ENCODE peak calls at places on chromosomes 4 and X, in eight cellular contexts. One of them, this sample, is unnamed.

GRCh38 chr4:127995776-127996175 is 30.6 kb downstream of the ABHD18 start:
- DNase-seq in Right ventricle myocardium superior: no peak
- DNase-seq in naive B cell: no peak
- DNase-seq in stimulated activated naive B cell treated with anti-CD40 and anti-IgM and Interleukin-4, amounts not matched to agents 10 μg/mL and 1 μg/mL and 100 μg/mL, for 72 hours: no peak
- DNase-seq in HAP-1: no peak
- DNase-seq in T-helper 2 cell: no peak
- DNase-seq in HFFc6: peak
- DNase-seq in NCI-H69: peak
- DNase-seq in this sample: no peak

GRCh38 chr4:38667005-38667771 is 3.2 kb downstream of the KLF3 start:
- DNase-seq in Right ventricle myocardium superior: peak
- DNase-seq in naive B cell: peak
- DNase-seq in stimulated activated naive B cell treated with anti-CD40 and anti-IgM and Interleukin-4, amounts not matched to agents 10 μg/mL and 1 μg/mL and 100 μg/mL, for 72 hours: no peak
- DNase-seq in HAP-1: peak
- DNase-seq in T-helper 2 cell: peak
- DNase-seq in HFFc6: peak
- DNase-seq in NCI-H69: peak
- DNase-seq in this sample: peak

GRCh38 chrX:72621619-72622485 is 49.2 kb upstream of the HDAC8 start:
- DNase-seq in Right ventricle myocardium superior: no peak
- DNase-seq in naive B cell: no peak
- DNase-seq in stimulated activated naive B cell treated with anti-CD40 and anti-IgM and Interleukin-4, amounts not matched to agents 10 μg/mL and 1 μg/mL and 100 μg/mL, for 72 hours: no peak
- DNase-seq in HAP-1: no peak
- DNase-seq in T-helper 2 cell: peak
- DNase-seq in HFFc6: peak
- DNase-seq in NCI-H69: no peak
- DNase-seq in this sample: no peak

GRCh38 chr4:11198516-11199305 is 230.0 kb downstream of the HS3ST1 start:
- DNase-seq in Right ventricle myocardium superior: no peak
- DNase-seq in naive B cell: no peak
- DNase-seq in stimulated activated naive B cell treated with anti-CD40 and anti-IgM and Interleukin-4, amounts not matched to agents 10 μg/mL and 1 μg/mL and 100 μg/mL, for 72 hours: no peak
- DNase-seq in HAP-1: no peak
- DNase-seq in T-helper 2 cell: no peak
- DNase-seq in HFFc6: no peak
- DNase-seq in NCI-H69: no peak
- DNase-seq in this sample: no peak

GRCh38 chr4:144655491-144655890 is 9.5 kb downstream of the HHIP start:
- DNase-seq in Right ventricle myocardium superior: no peak
- DNase-seq in naive B cell: no peak
- DNase-seq in stimulated activated naive B cell treated with anti-CD40 and anti-IgM and Interleukin-4, amounts not matched to agents 10 μg/mL and 1 μg/mL and 100 μg/mL, for 72 hours: no peak
- DNase-seq in HAP-1: no peak
- DNase-seq in T-helper 2 cell: no peak
- DNase-seq in HFFc6: no peak
- DNase-seq in NCI-H69: no peak
- DNase-seq in this sample: no peak

GRCh38 chr4:142282870-142283431 is 563.1 kb downstream of the INPP4B start:
- DNase-seq in Right ventricle myocardium superior: no peak
- DNase-seq in naive B cell: no peak
- DNase-seq in stimulated activated naive B cell treated with anti-CD40 and anti-IgM and Interleukin-4, amounts not matched to agents 10 μg/mL and 1 μg/mL and 100 μg/mL, for 72 hours: no peak
- DNase-seq in HAP-1: peak
- DNase-seq in T-helper 2 cell: peak
- DNase-seq in HFFc6: no peak
- DNase-seq in NCI-H69: no peak
- DNase-seq in this sample: no peak

GRCh38 chr4:60863442-60863841 is 336.7 kb upstream of the ADGRL3 start:
- DNase-seq in Right ventricle myocardium superior: no peak
- DNase-seq in naive B cell: no peak
- DNase-seq in stimulated activated naive B cell treated with anti-CD40 and anti-IgM and Interleukin-4, amounts not matched to agents 10 μg/mL and 1 μg/mL and 100 μg/mL, for 72 hours: no peak
- DNase-seq in HAP-1: no peak
- DNase-seq in T-helper 2 cell: no peak
- DNase-seq in HFFc6: no peak
- DNase-seq in NCI-H69: no peak
- DNase-seq in this sample: no peak

GRCh38 chr4:122453384-122454000 is 3.0 kb downstream of the IL2 start:
- DNase-seq in Right ventricle myocardium superior: no peak
- DNase-seq in naive B cell: no peak
- DNase-seq in stimulated activated naive B cell treated with anti-CD40 and anti-IgM and Interleukin-4, amounts not matched to agents 10 μg/mL and 1 μg/mL and 100 μg/mL, for 72 hours: no peak
- DNase-seq in HAP-1: no peak
- DNase-seq in T-helper 2 cell: no peak
- DNase-seq in HFFc6: no peak
- DNase-seq in NCI-H69: no peak
- DNase-seq in this sample: no peak

This sample was measured in effector CD8-positive, alpha-beta T cell.